ENCODE peak calls at places on chromosomes 7 and 10, in five cellular contexts. One of them, this sample, is unnamed.

GRCh38 chr7:2312272-2312929 is 1.8 kb downstream of the SNX8 start:
- DNase-seq in kidney: peak
- DNase-seq in HCT116: no peak
- DNase-seq in mammary epithelial cell: no peak
- DNase-seq in esophagus squamous epithelium: no peak
- DNase-seq in this sample: no peak

GRCh38 chr10:50216894-50217293 is 34.4 kb downstream of the ASAH2 start:
- DNase-seq in HCT116: no peak
- DNase-seq in kidney: no peak
- DNase-seq in mammary epithelial cell: peak
- DNase-seq in esophagus squamous epithelium: no peak
- DNase-seq in this sample: no peak

GRCh38 chr7:153088601-153089000 is 329.0 kb downstream of the ACTR3B start:
- DNase-seq in esophagus squamous epithelium: no peak
- DNase-seq in kidney: no peak
- DNase-seq in mammary epithelial cell: no peak
- DNase-seq in HCT116: no peak
- DNase-seq in this sample: no peak

GRCh38 chr10:132133449-132134291 is 53.1 kb upstream of the DPYSL4 start:
- DNase-seq in mammary epithelial cell: no peak
- DNase-seq in kidney: peak
- DNase-seq in esophagus squamous epithelium: no peak
- DNase-seq in HCT116: no peak
- DNase-seq in this sample: no peak

GRCh38 chr7:66826649-66827048 is 86.1 kb downstream of the RABGEF1 start:
- DNase-seq in mammary epithelial cell: no peak
- DNase-seq in kidney: no peak
- DNase-seq in esophagus squamous epithelium: no peak
- DNase-seq in HCT116: no peak
- DNase-seq in this sample: no peak

GRCh38 chr10:133124357-133125211 is 35.4 kb upstream of the KNDC1 start:
- DNase-seq in kidney: peak
- DNase-seq in HCT116: no peak
- DNase-seq in mammary epithelial cell: no peak
- DNase-seq in esophagus squamous epithelium: no peak
- DNase-seq in this sample: no peak

GRCh38 chr7:56229631-56230030 is 113.4 kb upstream of the NUPR2 start:
- DNase-seq in kidney: no peak
- DNase-seq in esophagus squamous epithelium: no peak
- DNase-seq in mammary epithelial cell: no peak
- DNase-seq in HCT116: no peak
- DNase-seq in this sample: no peak

GRCh38 chr10:76553231-76553630 is 1084.4 kb downstream of the KCNMA1 start:
- DNase-seq in esophagus squamous epithelium: no peak
- DNase-seq in kidney: no peak
- DNase-seq in HCT116: no peak
- DNase-seq in mammary epithelial cell: no peak
- DNase-seq in this sample: no peak

GRCh38 chr10:52992569-52992968 is 220.0 kb upstream of the MBL2 start:
- DNase-seq in mammary epithelial cell: no peak
- DNase-seq in esophagus squamous epithelium: no peak
- DNase-seq in kidney: no peak
- DNase-seq in HCT116: no peak
- DNase-seq in this sample: no peak

GRCh38 chr10:16809074-16809718 is 8.0 kb downstream of the RSU1 start:
- DNase-seq in kidney: no peak
- DNase-seq in esophagus squamous epithelium: no peak
- DNase-seq in HCT116: peak
- DNase-seq in mammary epithelial cell: peak
- DNase-seq in this sample: no peak

GRCh38 chr10:63713191-63714144 is 192.3 kb downstream of the REEP3 start:
- DNase-seq in kidney: peak
- DNase-seq in mammary epithelial cell: no peak
- DNase-seq in HCT116: no peak
- DNase-seq in esophagus squamous epithelium: no peak
- DNase-seq in this sample: no peak

GRCh38 chr10:103727546-103727963 is 127.8 kb downstream of the SH3PXD2A start:
- DNase-seq in esophagus squamous epithelium: no peak
- DNase-seq in HCT116: no peak
- DNase-seq in kidney: peak
- DNase-seq in mammary epithelial cell: no peak
- DNase-seq in this sample: no peak

GRCh38 chr10:44628921-44629320 is 244.0 kb upstream of the CXCL12 start:
- DNase-seq in HCT116: no peak
- DNase-seq in mammary epithelial cell: peak
- DNase-seq in kidney: no peak
- DNase-seq in esophagus squamous epithelium: no peak
- DNase-seq in this sample: peak

GRCh38 chr7:116348356-116348755 is 138.0 kb downstream of the TES start:
- DNase-seq in kidney: no peak
- DNase-seq in HCT116: no peak
- DNase-seq in mammary epithelial cell: no peak
- DNase-seq in esophagus squamous epithelium: no peak
- DNase-seq in this sample: no peak

GRCh38 chr10:55509168-55509567 is 708.1 kb upstream of the PCDH15 start:
- DNase-seq in mammary epithelial cell: no peak
- DNase-seq in esophagus squamous epithelium: no peak
- DNase-seq in kidney: no peak
- DNase-seq in HCT116: no peak
- DNase-seq in this sample: no peak

GRCh38 chr7:22733761-22734160 is 6.8 kb downstream of the IL6 start:
- DNase-seq in mammary epithelial cell: no peak
- DNase-seq in esophagus squamous epithelium: no peak
- DNase-seq in kidney: no peak
- DNase-seq in HCT116: no peak
- DNase-seq in this sample: no peak

GRCh38 chr7:75599244-75599771 is 107.2 kb downstream of the SPDYE5 start:
- DNase-seq in kidney: peak
- DNase-seq in esophagus squamous epithelium: no peak
- DNase-seq in HCT116: no peak
- DNase-seq in mammary epithelial cell: no peak
- DNase-seq in this sample: no peak

GRCh38 chr7:2274666-2275065 is 32.6 kb downstream of the NUDT1 start:
- DNase-seq in HCT116: no peak
- DNase-seq in kidney: peak
- DNase-seq in mammary epithelial cell: no peak
- DNase-seq in esophagus squamous epithelium: no peak
- DNase-seq in this sample: no peak

GRCh38 chr7:158140538-158141220 is 446.9 kb downstream of the PTPRN2 start:
- DNase-seq in HCT116: no peak
- DNase-seq in mammary epithelial cell: no peak
- DNase-seq in esophagus squamous epithelium: no peak
- DNase-seq in kidney: peak
- DNase-seq in this sample: no peak

GRCh38 chr7:139328375-139328774 is 12.8 kb upstream of the FMC1 start:
- DNase-seq in HCT116: no peak
- DNase-seq in mammary epithelial cell: peak
- DNase-seq in esophagus squamous epithelium: no peak
- DNase-seq in kidney: no peak
- DNase-seq in this sample: peak

GRCh38 chr10:86957471-86958108 is at the start of gene MMRN2:
- DNase-seq in mammary epithelial cell: no peak
- DNase-seq in esophagus squamous epithelium: no peak
- DNase-seq in HCT116: no peak
- DNase-seq in kidney: peak
- DNase-seq in this sample: no peak

GRCh38 chr7:30916767-30917166 is 5.1 kb downstream of the AQP1 start:
- DNase-seq in esophagus squamous epithelium: no peak
- DNase-seq in mammary epithelial cell: no peak
- DNase-seq in kidney: no peak
- DNase-seq in HCT116: no peak
- DNase-seq in this sample: no peak

GRCh38 chr7:1134951-1135350 is 25.0 kb downstream of the ZFAND2A start:
- DNase-seq in HCT116: no peak
- DNase-seq in kidney: no peak
- DNase-seq in mammary epithelial cell: no peak
- DNase-seq in esophagus squamous epithelium: no peak
- DNase-seq in this sample: no peak

GRCh38 chr7:1140481-1141104 is 19.4 kb downstream of the ZFAND2A start:
- DNase-seq in esophagus squamous epithelium: no peak
- DNase-seq in HCT116: no peak
- DNase-seq in kidney: peak
- DNase-seq in mammary epithelial cell: no peak
- DNase-seq in this sample: no peak

GRCh38 chr7:1136841-1137516 is 23.0 kb downstream of the ZFAND2A start:
- DNase-seq in mammary epithelial cell: peak
- DNase-seq in kidney: peak
- DNase-seq in HCT116: no peak
- DNase-seq in esophagus squamous epithelium: no peak
- DNase-seq in this sample: no peak

GRCh38 chr7:1141651-1142050 is 18.3 kb downstream of the ZFAND2A start:
- DNase-seq in kidney: no peak
- DNase-seq in mammary epithelial cell: no peak
- DNase-seq in esophagus squamous epithelium: no peak
- DNase-seq in HCT116: no peak
- DNase-seq in this sample: no peak

DNA sequence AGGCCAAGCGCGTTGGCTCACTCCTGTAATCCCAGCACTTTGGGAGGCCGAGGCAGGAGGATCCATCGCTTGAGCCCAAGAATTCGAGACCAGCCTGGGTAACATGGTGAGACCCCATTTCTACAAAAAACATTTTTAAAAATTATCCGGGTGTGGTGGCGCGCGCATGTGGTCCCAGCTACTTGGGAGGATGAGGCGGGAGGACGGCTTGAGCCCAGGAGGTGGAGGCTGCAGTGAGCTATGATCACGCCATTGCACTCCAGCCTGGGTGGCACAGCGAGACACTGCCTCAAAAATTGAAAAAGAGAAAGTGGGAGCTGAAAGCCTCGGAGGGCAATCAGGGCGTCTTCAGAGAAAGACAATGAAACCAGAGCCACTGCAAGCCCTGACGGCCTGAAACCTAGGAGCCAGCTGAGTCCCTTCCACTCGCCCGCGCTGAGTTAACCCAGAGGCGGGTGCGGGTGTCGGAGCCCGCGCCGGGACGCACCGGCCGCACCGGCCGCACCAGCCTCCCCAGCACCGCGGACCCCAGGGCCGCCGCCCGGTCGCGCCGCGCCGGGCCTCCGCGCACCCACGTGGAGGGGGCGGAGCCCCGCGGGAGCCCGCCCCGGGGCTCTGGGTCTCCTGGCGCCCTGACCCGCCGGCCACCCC is 22.4 kb downstream of the ZFAND2A start:
- DNase-seq in esophagus squamous epithelium: no peak
- DNase-seq in HCT116: no peak
- DNase-seq in mammary epithelial cell: peak
- DNase-seq in kidney: no peak
- DNase-seq in this sample: no peak
- H3K27ac ChIP-seq in esophagus squamous epithelium: peak
- H3K27ac ChIP-seq in HCT116: peak
- H3K27ac ChIP-seq in mammary epithelial cell: peak
- H3K27ac ChIP-seq in kidney: peak
- H3K27ac ChIP-seq in this sample: no peak

GRCh38 chr10:92594194-92594593 is 1.3 kb downstream of the KIF11 start:
- DNase-seq in kidney: no peak
- DNase-seq in esophagus squamous epithelium: no peak
- DNase-seq in mammary epithelial cell: peak
- DNase-seq in HCT116: no peak
- DNase-seq in this sample: no peak
- H3K4me3 ChIP-seq in kidney: no peak
- H3K4me3 ChIP-seq in esophagus squamous epithelium: peak
- H3K4me3 ChIP-seq in mammary epithelial cell: peak
- H3K4me3 ChIP-seq in HCT116: peak
- H3K4me3 ChIP-seq in this sample: peak

DNA sequence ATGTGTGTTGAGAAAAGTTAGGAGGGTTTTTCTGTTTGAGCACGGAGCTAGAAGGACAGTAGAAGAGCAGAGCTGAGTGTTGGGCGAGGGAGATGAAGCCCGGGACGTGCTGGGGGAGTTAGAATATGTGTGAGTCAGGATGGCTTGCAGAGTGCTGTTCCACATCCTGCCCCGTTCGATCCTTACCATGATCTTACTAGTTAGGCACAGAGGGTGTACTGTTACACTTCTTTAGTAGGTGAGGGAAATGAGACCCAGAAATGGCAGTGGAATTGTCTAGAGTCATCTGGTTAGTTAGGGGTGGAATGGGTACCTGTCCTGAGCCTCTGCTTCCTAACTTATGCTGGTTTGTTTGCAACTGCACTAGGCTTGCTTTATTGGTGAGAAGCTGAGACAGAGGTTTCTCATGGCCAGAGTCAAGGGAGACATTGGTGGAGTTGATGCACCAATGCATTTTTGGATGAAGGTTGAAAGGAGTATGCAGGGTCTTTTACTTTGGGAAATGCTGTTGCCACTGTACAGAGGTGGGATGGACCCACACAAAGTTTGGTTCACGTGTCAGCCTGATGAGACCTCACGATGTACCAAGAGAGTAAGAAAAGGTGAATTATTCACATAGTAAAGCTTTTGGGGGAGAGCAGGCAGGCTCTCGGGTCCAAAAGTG is 42.4 kb downstream of the CCNY start:
- DNase-seq in HCT116: no peak
- DNase-seq in kidney: no peak
- DNase-seq in esophagus squamous epithelium: no peak
- DNase-seq in mammary epithelial cell: no peak
- DNase-seq in this sample: no peak
- H3K27ac ChIP-seq in HCT116: no peak
- H3K27ac ChIP-seq in kidney: peak
- H3K27ac ChIP-seq in esophagus squamous epithelium: peak
- H3K27ac ChIP-seq in mammary epithelial cell: no peak
- H3K27ac ChIP-seq in this sample: no peak

GRCh38 chr7:156175003-156175402 is 362.7 kb upstream of the SHH start:
- DNase-seq in kidney: no peak
- DNase-seq in esophagus squamous epithelium: no peak
- DNase-seq in HCT116: no peak
- DNase-seq in mammary epithelial cell: no peak
- DNase-seq in this sample: no peak

GRCh38 chr7:156172638-156173037 is 360.4 kb upstream of the SHH start:
- DNase-seq in esophagus squamous epithelium: no peak
- DNase-seq in kidney: no peak
- DNase-seq in HCT116: no peak
- DNase-seq in mammary epithelial cell: no peak
- DNase-seq in this sample: no peak

GRCh38 chr7:156174428-156174827 is 362.2 kb upstream of the SHH start:
- DNase-seq in HCT116: no peak
- DNase-seq in mammary epithelial cell: no peak
- DNase-seq in esophagus squamous epithelium: no peak
- DNase-seq in kidney: peak
- DNase-seq in this sample: no peak

GRCh38 chr7:156173346-156173745 is 361.1 kb upstream of the SHH start:
- DNase-seq in mammary epithelial cell: no peak
- DNase-seq in kidney: no peak
- DNase-seq in esophagus squamous epithelium: no peak
- DNase-seq in HCT116: no peak
- DNase-seq in this sample: no peak

DNA sequence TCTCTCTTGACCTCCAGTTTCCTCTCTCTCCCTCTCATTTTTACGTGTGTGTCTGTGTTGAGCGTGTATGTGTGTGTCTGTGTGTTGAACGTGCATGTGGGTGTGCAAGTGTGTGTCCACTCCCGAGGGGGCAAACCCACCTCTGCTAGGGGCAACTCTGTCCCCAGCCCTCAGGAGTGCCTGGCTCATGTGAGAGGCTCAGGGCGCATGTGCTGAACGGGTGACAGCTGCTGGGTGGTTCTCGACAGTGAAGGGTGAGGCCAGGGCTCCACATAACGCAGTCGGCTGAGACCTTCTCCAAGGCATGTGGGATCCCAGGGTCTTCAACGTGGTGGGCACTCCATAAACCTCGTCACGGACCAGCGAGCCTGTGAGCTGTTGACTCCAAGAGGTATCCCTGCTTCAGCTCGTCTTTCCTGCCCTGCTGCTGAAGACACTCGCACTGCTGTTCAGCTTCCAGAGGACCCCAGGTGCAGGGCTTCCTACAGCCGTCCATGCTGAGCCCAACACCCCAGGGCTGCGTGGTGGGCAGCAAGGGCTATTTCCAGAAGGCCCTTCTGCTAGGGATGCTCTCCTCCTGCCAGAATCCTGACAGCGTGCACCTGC is 361.6 kb upstream of the SHH start:
- DNase-seq in mammary epithelial cell: no peak
- DNase-seq in kidney: no peak
- DNase-seq in esophagus squamous epithelium: no peak
- DNase-seq in HCT116: no peak
- DNase-seq in this sample: no peak
- H3K4me3 ChIP-seq in mammary epithelial cell: no peak
- H3K4me3 ChIP-seq in kidney: no peak
- H3K4me3 ChIP-seq in esophagus squamous epithelium: no peak
- H3K4me3 ChIP-seq in HCT116: no peak
- H3K4me3 ChIP-seq in this sample: no peak

This sample was measured in AG04450.